ENCODE peak calls at places on chromosomes 7 and 10, in eight cellular contexts. E is Panc1, P is cardiac muscle cell, W is lung, Q is fibroblast of mammary gland, V is fibroblast of the aortic adventitia, T is uterus, Y is lower lobe of right lung. B is an unnamed sample.

GRCh38 chr7:138864667-138865066 is 66.7 kb upstream of the ATP6V0A4 start:
- DNase-seq in E (no peak), P (peak), W (no peak), Q (peak), V (peak), T (no peak), Y (no peak), B (peak)

GRCh38 chr10:43061331-43061730 is 15.5 kb upstream of the RET start:
- DNase-seq in E (no peak), P (no peak), W (no peak), Q (no peak), V (no peak), T (no peak), Y (no peak), B (no peak)

GRCh38 chr10:71272122-71272771 is 46.8 kb upstream of the SLC29A3 start:
- DNase-seq in E (no peak), P (peak), W (no peak), Q (peak), V (peak), T (no peak), Y (no peak), B (peak)

GRCh38 chr7:129101746-129102145 is 42.8 kb upstream of the TSPAN33 start:
- DNase-seq in E (no peak), P (no peak), W (no peak), Q (peak), V (no peak), T (no peak), Y (no peak), B (no peak)

GRCh38 chr7:27435461-27435860 is 192.9 kb downstream of the EVX1 start:
- DNase-seq in E (no peak), P (peak), W (no peak), Q (peak), V (no peak), T (no peak), Y (no peak), B (peak)

GRCh38 chr10:97333601-97334369 is 744 bp downstream of the FRAT2 start:
- DNase-seq in E (no peak), P (peak), W (no peak), Q (peak), V (peak), T (no peak), Y (peak), B (peak)

GRCh38 chr7:141500608-141501007 is 50.6 kb upstream of the AGK start:
- DNase-seq in E (no peak), P (no peak), W (no peak), Q (no peak), V (no peak), T (no peak), Y (no peak), B (no peak)

GRCh38 chr7:125136341-125136740 is 206.7 kb upstream of the POT1 start:
- DNase-seq in E (peak), P (no peak), W (no peak), Q (no peak), V (no peak), T (no peak), Y (no peak), B (no peak)

GRCh38 chr7:143073556-143073955 is 21.4 kb downstream of the OR6V1 start:
- DNase-seq in E (no peak), P (no peak), W (no peak), Q (no peak), V (peak), T (no peak), Y (no peak), B (no peak)

GRCh38 chr10:74900297-74900696 is 73.9 kb downstream of the KAT6B start:
- DNase-seq in E (no peak), P (no peak), W (no peak), Q (no peak), V (no peak), T (no peak), Y (no peak), B (no peak)

GRCh38 chr10:48255722-48256121 is 18.8 kb downstream of the FRMPD2 start:
- DNase-seq in E (no peak), P (no peak), W (no peak), Q (no peak), V (no peak), T (no peak), Y (no peak), B (no peak)

DNA sequence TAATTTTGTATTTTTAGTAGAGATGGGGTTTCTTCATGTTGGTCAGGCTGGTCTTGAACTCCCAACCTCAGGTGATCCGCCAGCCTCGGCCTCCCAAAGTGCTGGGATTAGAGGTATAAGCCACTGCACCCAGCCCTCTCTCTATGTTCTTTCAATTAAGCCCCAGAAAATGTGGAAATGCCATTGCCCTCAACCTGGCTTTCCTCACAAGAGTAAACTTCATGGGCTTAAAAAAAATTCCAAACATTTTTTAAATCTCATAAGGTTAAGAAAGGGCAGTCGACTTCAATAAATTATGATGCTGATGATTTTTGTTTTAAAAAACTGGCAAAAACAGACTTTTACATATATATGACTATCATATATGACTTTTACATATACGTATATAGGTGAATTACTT is 107.6 kb downstream of the TES start:
- DNase-seq in E (no peak), P (no peak), W (no peak), Q (no peak), V (peak), T (no peak), Y (no peak), B (peak)
- H3K4me3 ChIP-seq in E (no peak), P (no peak), W (no peak), Q (no peak), V (no peak), T (no peak), Y (no peak), B (no peak)

DNA sequence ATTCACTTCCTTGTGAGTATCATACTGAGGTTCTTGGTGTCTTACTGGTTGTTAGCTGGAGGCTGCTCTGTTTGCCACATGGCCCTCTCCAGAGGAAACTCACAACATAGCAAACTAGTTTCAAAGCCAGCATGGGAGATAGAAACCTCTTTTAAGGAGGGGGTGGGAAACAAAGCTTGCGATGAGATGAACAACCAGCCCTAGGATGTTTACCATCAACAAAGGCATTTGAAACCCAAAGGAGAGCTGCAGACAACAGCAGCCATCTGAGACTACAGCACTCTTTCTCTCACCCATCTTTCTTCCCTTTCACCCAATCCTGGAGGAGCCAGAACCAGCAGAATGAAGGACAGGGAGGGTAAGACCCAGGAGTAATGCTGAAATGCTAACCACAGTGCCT is 182.1 kb downstream of the NEBL start:
- DNase-seq in E (no peak), P (no peak), W (no peak), Q (no peak), V (no peak), T (no peak), Y (no peak), B (no peak)
- TF ChIP-seq CTCF in E (no peak), P (no peak), W (no peak), Q (no peak), V (no peak), T (no peak), Y (no peak), B (no peak)

DNA sequence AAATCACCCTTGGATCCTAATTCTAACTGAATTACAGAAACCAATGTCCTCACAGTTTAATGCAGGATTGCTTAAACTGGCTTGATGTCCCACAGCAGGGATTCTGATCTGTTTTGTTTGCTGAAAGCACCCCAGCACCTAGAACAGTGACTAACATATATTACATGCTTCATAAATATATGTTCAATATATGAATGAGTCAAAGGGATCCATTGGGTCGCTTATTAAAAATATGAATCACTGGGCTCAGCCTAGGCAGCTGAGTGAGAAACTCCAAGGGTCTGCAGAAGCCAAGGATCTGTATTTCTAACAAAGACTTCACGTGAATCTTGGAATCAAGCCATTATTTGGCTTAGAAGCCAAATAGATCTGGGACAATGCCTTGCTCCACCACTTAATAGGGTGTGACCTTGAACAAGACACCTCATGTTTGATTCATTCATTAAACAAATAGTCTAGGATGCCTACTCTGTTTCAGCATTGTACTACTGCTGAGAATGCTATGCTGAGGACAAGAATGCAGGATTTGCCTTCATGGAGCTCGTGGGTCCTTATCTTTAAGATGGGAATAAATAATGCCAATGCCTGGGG is 103.4 kb upstream of the DLX6 start:
- DNase-seq in E (no peak), P (no peak), W (no peak), Q (no peak), V (no peak), T (no peak), Y (no peak), B (no peak)
- H3K4me3 ChIP-seq in E (no peak), P (no peak), W (no peak), Q (no peak), V (no peak), T (no peak), Y (no peak), B (no peak)

GRCh38 chr7:12640299-12641096 is 46.9 kb upstream of the ARL4A start:
- DNase-seq in E (no peak), P (no peak), W (no peak), Q (no peak), V (no peak), T (no peak), Y (no peak), B (no peak)

GRCh38 chr7:12637328-12637727 is 50.1 kb upstream of the ARL4A start:
- DNase-seq in E (no peak), P (no peak), W (no peak), Q (no peak), V (no peak), T (no peak), Y (no peak), B (no peak)

GRCh38 chr7:12637819-12638592 is 49.4 kb upstream of the ARL4A start:
- DNase-seq in E (no peak), P (no peak), W (no peak), Q (peak), V (peak), T (no peak), Y (no peak), B (no peak)

GRCh38 chr7:12641196-12641595 is 46.2 kb upstream of the ARL4A start:
- DNase-seq in E (no peak), P (no peak), W (no peak), Q (no peak), V (no peak), T (no peak), Y (no peak), B (no peak)

DNA sequence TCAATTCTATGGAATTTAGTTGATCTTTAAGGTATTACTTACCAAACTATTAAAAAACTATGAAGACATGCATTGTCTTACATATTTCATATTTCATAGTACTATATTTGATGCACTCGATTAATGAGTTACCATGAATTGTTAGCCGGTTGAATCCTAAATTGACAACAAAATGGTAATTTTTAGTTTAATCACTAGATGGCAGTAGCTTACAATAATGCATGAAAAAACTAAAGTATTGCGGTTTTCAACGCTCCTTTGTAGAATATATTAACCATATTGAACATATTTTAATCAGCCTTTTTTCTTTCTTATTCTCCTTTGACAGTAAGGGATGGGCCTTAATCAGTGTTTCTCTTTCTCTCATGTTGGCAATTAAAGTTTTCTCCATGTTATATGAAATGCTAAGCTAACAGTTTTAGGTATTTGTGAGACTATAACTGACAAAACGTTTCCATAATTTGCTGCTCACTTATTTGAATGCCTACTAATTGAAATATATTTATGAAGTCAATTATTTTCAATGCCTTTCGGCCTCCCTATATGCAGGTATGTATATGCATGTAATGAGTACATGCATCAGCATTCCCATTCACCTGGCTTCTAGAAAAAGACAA is 48.5 kb upstream of the ARL4A start:
- DNase-seq in E (no peak), P (peak), W (no peak), Q (peak), V (peak), T (no peak), Y (no peak), B (peak)
- TF ChIP-seq CTCF in E (peak), P (peak), W (peak), Q (peak), V (peak), T (peak), Y (peak), B (peak)

DNA sequence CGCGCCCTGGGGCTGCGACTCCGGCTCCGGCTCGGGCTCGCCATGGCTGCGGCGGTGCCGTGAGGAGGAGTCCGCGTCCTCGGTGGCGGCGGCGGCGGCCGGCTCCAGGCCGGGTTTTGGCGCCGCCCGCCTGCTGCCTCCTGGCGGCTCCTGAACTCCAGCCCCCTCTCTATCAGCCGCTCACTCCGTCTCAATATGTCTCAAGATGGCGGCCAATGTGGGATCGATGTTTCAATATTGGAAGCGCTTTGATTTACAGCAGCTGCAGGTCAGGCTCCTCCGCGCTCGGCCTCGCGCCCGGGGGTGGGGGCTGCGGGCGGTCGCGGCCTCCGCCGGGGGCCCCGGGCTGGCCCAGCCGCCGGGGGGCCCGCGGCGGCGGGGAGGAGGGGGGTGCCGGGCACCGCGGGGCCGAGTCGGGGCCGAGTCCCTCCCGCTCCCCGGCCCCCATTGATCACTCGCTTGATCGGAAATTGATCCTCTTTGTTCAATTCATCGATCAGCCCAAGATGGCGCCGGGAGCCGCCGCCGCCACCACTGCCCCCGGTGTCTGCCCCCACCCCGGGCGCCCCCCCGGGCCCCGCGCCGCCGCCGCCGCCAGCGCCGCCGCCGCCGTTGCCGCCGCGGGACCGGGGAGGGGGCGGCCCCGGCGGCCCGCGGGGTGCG is 1.5 kb upstream of the CUX1 start:
- DNase-seq in E (no peak), P (peak), W (peak), Q (peak), V (peak), T (peak), Y (peak), B (peak)
- H3K4me3 ChIP-seq in E (peak), P (peak), W (peak), Q (peak), V (peak), T (peak), Y (peak), B (peak)

DNA sequence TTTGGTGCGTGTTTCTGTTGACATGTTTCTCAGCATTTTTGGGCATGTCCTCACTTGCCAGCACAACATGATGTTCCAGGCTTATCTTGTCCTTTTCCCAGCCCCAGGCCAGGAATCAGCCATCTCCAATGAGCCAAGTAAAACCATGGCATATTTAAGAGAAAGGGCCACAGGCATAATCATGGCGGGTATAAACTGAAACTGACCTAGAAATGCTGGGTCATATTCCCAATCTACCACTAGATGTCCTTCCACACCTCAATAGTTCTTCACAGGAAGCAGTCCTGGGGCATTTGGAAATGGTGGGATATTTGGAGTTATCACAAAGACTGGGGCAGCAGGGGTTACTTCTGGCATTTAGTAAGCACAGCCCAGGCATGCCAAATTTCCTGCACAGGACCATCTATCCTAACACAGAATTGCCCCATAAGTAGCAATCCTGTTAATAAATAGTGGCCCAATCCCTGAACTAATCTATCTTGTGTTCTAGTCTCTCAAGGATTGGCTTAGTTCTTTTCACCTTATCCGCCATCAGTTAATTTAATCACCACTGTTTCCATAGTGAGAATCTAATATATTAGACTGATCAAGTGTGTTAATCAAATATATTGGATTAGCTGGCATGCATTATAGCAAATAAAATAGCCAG is 101.6 kb downstream of the NPSR1 start:
- DNase-seq in E (peak), P (peak), W (no peak), Q (peak), V (peak), T (no peak), Y (no peak), B (peak)
- TF ChIP-seq CTCF in E (peak), P (peak), W (no peak), Q (peak), V (peak), T (peak), Y (peak), B (peak)

GRCh38 chr7:32648408-32649156 is 153.3 kb downstream of the AVL9 start:
- DNase-seq in E (no peak), P (no peak), W (no peak), Q (no peak), V (no peak), T (no peak), Y (no peak), B (no peak)
- H3K4me3 ChIP-seq in E (no peak), P (no peak), W (no peak), Q (no peak), V (no peak), T (no peak), Y (no peak), B (no peak)

DNA sequence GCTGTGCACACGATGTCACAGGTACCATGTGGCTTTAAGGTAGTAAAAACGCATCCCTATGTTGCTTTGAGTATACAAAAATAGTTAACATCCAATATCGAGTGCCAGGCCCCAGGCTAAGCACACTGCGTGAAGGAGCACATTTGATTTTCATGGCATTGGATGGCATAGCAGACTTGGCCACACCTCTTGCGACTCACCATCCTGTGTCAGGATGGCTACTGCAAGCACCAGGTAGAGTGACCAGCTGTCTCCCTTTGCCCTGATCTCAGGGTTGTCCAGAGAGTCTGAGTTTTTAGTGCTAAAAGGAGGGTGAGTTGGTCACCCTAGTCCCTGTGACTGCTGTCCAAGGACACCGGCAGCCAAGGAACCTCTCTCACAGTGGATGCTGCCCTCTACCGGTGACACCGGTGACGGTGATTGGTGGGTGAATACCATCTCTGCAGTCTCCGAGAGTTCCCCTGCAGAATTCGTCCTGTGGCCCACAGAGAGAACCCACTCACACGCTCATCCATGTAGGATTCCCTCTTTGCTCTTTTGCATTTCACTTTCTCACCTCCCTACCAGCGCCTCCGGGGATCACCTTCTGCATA is 76.1 kb downstream of the BICC1 start:
- DNase-seq in E (no peak), P (no peak), W (no peak), Q (no peak), V (no peak), T (no peak), Y (no peak), B (no peak)
- TF ChIP-seq CTCF in E (no peak), P (peak), W (no peak), Q (peak), V (peak), T (no peak), Y (peak), B (peak)